ENCODE peak calls at places on chromosomes 1 and 21, in four cellular contexts. U is tibial artery, M is H9, Q is Peyer's patch. Y is an unnamed sample. For H3K4me1, the result is how much of the 10 kb centered on the place peaks cover.

GRCh38 chr1:91866425-91866824 is 19.5 kb downstream of the TGFBR3 start:
- DNase-seq in U (no peak), M (no peak), Q (no peak), Y (no peak)

GRCh38 chr1:198018529-198018928 is 101.4 kb downstream of the LHX9 start:
- DNase-seq in U (no peak), M (no peak), Q (no peak), Y (no peak)

GRCh38 chr1:229593800-229594199 is 32.1 kb downstream of the TAF5L start:
- DNase-seq in U (no peak), M (no peak), Q (no peak), Y (no peak)

GRCh38 chr1:168379110-168379860 is 98.6 kb downstream of the TBX19 start:
- DNase-seq in U (no peak), M (no peak), Q (no peak), Y (no peak)

GRCh38 chr1:9438431-9439073 is 100.7 kb upstream of the SLC25A33 start:
- DNase-seq in U (peak), M (no peak), Q (no peak), Y (no peak)

GRCh38 chr1:167084739-167085138 is 5.4 kb downstream of the GPA33 start:
- DNase-seq in U (no peak), M (no peak), Q (no peak), Y (no peak)

GRCh38 chr1:36343651-36344394 is 20.4 kb upstream of the EVA1B start:
- DNase-seq in U (no peak), M (no peak), Q (no peak), Y (no peak)

GRCh38 chr1:22518379-22518778 is 44.9 kb upstream of the EPHA8 start:
- DNase-seq in U (no peak), M (no peak), Q (no peak), Y (no peak)

GRCh38 chr1:97174039-97174704 is 452.6 kb downstream of the PTBP2 start:
- DNase-seq in U (no peak), M (no peak), Q (no peak), Y (no peak)

GRCh38 chr21:30257773-30258172 is 25.0 kb downstream of the KRTAP24-1 start:
- DNase-seq in U (no peak), M (peak), Q (no peak), Y (no peak)

GRCh38 chr1:16420719-16421118 is 16.5 kb downstream of the SPATA21 start:
- DNase-seq in U (no peak), M (no peak), Q (peak), Y (peak)

GRCh38 chr1:203547771-203548421 is 53.9 kb downstream of the OPTC start:
- DNase-seq in U (no peak), M (no peak), Q (no peak), Y (no peak)

GRCh38 chr1:31548899-31549806 is 27.2 kb upstream of the TINAGL1 start:
- DNase-seq in U (peak), M (peak), Q (peak), Y (peak)

GRCh38 chr1:27342778-27343638 is 1.2 kb downstream of the SYTL1 start:
- DNase-seq in U (no peak), M (peak), Q (peak), Y (peak)

GRCh38 chr1:79124756-79125155 is 118.2 kb upstream of the ADGRL4 start:
- DNase-seq in U (no peak), M (no peak), Q (no peak), Y (no peak)

GRCh38 chr1:245684636-245685035 is 529.9 kb downstream of the KIF26B start:
- DNase-seq in U (no peak), M (no peak), Q (no peak), Y (no peak)

GRCh38 chr1:12754738-12755137 is 8.7 kb downstream of the CFAP107 start:
- DNase-seq in U (no peak), M (no peak), Q (no peak), Y (no peak)

GRCh38 chr1:111227434-111227833 is at the start of gene CHI3L2:
- DNase-seq in U (peak), M (no peak), Q (no peak), Y (no peak)

GRCh38 chr1:111225717-111226400 is 1.7 kb upstream of the CHI3L2 start:
- DNase-seq in U (no peak), M (no peak), Q (no peak), Y (peak)

GRCh38 chr1:111222308-111223125 is 5.0 kb upstream of the CHI3L2 start:
- DNase-seq in U (peak), M (peak), Q (peak), Y (peak)

GRCh38 chr1:111223126-111223443 is 4.4 kb upstream of the CHI3L2 start:
- DNase-seq in U (no peak), M (no peak), Q (no peak), Y (no peak)

DNA sequence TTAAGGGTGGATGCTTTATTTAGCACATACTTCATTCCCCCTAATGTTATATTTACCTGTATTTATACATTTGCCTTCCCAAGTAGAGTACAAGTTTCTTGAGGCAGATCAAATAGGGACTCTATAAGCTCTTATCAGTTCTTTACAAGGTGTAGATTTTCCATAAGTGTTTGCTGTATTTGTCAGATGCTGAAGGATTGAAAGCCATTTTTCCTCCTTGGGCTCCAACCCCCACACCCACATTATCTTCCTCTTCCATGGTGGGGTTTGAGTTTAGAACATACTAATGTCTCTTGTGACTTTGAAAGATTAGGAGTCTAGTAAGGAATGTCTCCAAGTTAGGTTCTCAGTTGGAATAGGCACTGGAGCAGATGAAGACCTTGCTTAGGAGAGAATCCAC is 2.4 kb upstream of the CHI3L2 start:
- DNase-seq in U (no peak), M (no peak), Q (no peak), Y (no peak)
- H3K4me1 ChIP-seq in U (under half), M (under half), Q (under half), Y (half or more)

DNA sequence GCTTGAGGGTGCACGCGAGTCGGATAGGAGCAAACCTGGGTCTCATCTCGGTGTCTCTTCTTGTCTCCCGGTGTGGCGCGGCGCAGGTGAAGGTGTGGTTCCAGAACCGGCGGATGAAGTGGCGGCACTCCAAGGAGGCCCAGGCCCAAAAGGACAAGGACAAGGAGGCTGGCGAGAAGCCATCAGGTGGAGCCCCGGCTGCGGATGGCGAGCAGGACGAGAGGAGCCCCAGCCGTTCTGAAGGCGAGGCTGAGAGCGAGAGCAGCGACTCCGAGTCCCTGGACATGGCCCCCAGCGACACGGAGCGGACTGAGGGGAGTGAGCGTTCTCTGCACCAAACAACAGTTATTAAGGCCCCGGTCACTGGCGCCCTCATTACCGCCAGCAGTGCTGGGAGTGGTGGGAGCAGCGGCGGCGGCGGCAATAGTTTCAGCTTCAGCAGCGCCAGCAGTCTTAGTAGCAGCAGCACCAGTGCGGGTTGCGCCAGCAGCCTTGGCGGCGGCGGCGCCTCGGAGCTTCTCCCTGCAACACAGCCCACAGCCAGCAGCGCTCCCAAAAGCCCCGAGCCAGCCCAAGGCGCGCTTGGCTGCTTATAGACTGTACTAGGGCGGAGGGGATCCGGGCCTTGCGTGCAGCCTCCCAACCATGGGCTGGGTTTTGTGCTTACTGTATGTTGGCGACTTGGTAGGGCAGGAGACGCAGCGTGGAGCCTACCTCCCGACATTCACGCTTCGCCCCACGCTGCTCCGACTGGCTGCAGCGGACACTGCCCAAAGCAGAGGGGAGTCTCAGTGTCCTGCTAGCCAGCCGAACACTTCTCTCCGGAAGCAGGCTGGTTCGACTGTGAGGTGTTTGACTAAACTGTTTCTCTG is 5.1 kb downstream of the HLX start:
- DNase-seq in U (no peak), M (peak), Q (no peak), Y (no peak)
- H3K27ac ChIP-seq in U (no peak), M (no peak), Q (peak), Y (no peak)

GRCh38 chr1:207750901-207751300 is 953 bp upstream of the CD46 start:
- DNase-seq in U (no peak), M (no peak), Q (no peak), Y (no peak)
- H3K4me1 ChIP-seq in U (half or more), M (under half), Q (under half), Y (under half)

DNA sequence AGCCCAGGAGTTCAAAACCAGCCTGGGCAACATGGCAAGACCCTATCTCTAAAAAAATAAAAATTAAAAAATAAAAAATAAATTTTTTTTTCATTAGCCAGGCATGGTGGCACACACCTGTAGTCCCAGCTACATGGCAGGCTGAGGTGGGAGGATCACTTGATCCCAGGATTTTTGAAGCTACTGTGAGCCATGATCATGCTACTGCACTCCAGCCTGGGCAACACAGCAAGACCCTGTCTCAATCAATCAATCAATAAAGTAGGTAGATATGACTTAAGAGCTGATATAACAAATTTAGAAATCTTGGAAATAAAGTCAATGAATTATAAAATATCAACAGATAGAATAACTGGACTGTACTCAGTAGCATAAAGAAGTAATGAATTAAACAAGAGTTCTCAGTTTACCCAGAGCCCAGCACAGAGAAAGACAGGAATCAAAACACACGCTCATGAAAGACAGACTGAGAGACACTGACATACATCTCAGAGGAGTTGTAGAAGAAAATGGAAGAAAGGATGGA is 69.7 kb downstream of the LRRC8C start:
- DNase-seq in U (no peak), M (no peak), Q (no peak), Y (no peak)
- H3K27ac ChIP-seq in U (no peak), M (no peak), Q (no peak), Y (no peak)

DNA sequence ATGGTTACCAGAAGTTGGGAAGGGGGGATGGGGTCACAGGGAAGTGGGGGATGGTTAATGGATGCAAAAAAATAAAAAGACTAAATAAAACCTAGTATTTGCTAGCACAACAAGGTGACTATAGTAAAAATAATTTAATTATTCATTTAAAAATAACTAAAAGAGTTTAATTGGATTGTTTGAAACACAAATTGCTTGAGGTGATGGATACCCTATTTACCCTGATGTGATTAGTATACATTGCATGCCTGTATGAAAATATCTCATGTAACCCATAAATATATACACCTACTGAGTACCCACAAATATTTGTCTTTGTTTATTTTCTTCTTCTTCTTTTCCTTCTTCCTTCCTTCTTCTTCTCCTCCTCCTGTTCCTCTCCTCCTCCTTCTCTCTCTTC is 57.8 kb upstream of the MACF1 start:
- DNase-seq in U (no peak), M (no peak), Q (no peak), Y (no peak)
- H3K4me1 ChIP-seq in U (half or more), M (under half), Q (under half), Y (under half)

DNA sequence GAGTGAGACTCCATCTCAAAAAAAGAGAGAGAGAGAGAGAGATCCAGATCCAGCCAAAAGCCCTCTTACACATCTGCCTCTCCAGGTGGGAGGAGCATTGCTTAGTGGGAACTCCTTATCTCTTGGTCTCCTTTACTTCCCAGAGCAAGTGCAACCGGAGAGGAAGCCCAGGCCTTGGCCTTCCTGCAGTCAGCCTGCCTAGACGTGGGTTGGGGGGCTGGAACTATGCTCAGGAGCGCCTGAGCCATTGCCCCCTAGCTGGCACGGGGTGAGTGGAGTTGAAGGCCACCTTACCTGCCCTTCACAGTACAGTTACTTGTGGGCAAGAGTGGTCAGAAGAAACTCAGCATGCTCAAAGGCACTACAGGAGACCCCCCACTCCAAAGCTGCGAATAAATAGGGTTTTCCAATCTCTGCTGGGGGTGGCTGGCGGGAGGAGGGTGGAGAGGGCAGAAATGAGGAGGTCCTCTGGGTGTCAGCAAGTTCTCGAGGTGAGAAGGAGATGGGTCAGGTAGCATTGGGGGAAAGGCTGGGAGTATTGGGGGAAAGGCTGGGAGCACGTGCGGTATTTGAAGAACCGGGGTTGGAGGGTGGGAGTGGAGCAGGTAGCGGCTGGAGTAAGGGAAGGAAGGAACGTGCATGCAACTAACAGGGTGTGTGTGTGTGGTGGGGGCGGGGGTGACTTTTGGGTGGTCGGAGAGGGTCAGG is 4.7 kb upstream of the DMBX1 start:
- DNase-seq in U (no peak), M (no peak), Q (no peak), Y (no peak)
- H3K27ac ChIP-seq in U (no peak), M (no peak), Q (no peak), Y (no peak)

GRCh38 chr1:121445677-121446076 is 260.9 kb downstream of the SRGAP2C start:
- DNase-seq in U (no peak), M (no peak), Q (no peak), Y (no peak)

GRCh38 chr1:121443131-121443530 is 258.4 kb downstream of the SRGAP2C start:
- DNase-seq in U (no peak), M (no peak), Q (no peak), Y (no peak)

GRCh38 chr1:121444096-121444495 is 259.3 kb downstream of the SRGAP2C start:
- DNase-seq in U (no peak), M (no peak), Q (no peak), Y (no peak)

DNA sequence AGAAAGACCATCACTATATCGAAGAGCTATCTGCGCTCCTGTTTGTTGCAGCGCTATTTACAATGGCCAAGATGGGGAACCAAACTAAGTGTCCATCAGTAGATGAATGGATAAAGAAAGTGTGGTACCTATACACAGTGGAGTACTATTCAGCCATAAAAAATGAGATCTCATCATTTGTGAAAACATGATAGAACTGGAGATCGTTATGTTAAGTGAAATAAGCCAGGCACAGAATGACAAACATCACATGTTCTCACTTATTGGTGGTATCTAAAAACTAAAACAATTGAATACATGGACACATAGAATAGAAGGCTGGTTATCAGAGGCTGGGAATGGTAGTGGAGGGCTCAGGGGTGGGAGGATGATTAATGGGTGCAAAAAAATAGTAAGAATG is 256.2 kb downstream of the SRGAP2C start:
- DNase-seq in U (no peak), M (no peak), Q (no peak), Y (no peak)
- H3K4me1 ChIP-seq in U (under half), M (under half), Q (under half), Y (under half)

GRCh38 chr1:20323613-20323920 is 32.9 kb downstream of the VWA5B1 start:
- DNase-seq in U (no peak), M (no peak), Q (no peak), Y (no peak)
- H3K27ac ChIP-seq in U (no peak), M (no peak), Q (no peak), Y (peak)

DNA sequence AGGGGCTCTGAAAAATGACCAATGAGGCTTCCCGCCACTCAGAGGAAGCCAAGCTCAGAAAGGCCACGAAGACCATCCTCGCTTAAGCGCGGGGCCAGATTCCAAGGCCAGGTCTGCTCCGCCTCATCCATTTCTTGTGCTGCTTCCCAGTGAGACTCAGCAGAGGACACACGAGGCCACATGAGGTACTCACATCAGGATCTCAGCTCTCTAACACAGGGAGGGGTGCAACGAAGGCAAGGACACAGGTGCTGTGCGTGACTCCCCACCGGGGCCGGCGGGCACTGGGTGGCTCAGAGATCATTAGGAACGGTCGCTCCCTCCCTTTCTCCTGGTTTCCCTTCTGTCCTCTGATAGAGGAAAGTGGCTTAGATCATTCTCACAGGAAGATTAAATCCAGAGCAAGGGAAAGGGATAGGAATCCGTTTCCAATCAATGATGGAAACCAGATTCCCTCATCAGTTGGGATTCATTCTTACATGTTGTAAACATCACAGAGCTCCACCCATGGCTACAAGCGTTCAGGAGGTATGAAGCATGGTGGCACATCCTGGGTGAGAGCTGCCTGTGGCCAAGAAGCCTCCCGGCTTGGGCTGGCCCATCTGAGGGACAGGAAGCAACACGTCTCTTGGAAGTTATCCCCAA is 46.7 kb downstream of the CAPZB start:
- DNase-seq in U (no peak), M (no peak), Q (no peak), Y (no peak)
- H3K4me1 ChIP-seq in U (half or more), M (under half), Q (under half), Y (under half)

Y was measured in naive thymus-derived CD4-positive, alpha-beta T cell.